ENCODE peak calls at places on chromosomes 12 and 14, in eight cellular contexts. X is fibroblast of lung, F is neural progenitor cell, A is upper lobe of right lung, V is left lung, G is K562, I is IMR-90, Z is Peyer's patch. L is an unnamed sample.
A peak's percentile ranks its signal among the peaks of the same experiment; 100 is the strongest.

GRCh38 chr14:28867571-28867970 is 101.0 kb downstream of the FOXG1 start:
- DNase-seq in V (no peak), F (no peak), I (no peak), Z (no peak), G (no peak), X (peak; percentile 19), A (no peak), L (no peak)

GRCh38 chr14:87966816-87967215 is 26.2 kb downstream of the GALC start:
- DNase-seq in Z (no peak), I (peak; percentile 38), V (no peak), A (no peak), F (no peak), G (no peak), X (peak; percentile 21), L (peak; percentile 64)

GRCh38 chr14:92719421-92719820 is 29.0 kb downstream of the LGMN start:
- DNase-seq in V (no peak), Z (no peak), I (peak; percentile 57), F (no peak), G (no peak), X (no peak), A (no peak), L (no peak)

GRCh38 chr12:77442633-77443032 is 377.3 kb upstream of the E2F7 start:
- DNase-seq in G (no peak), Z (no peak), X (peak; percentile 33), F (no peak), A (no peak), I (no peak), V (no peak), L (no peak)

GRCh38 chr14:57848786-57849185 is 17.1 kb downstream of the SLC35F4 start:
- DNase-seq in A (no peak), X (no peak), V (no peak), G (no peak), I (no peak), Z (no peak), F (no peak), L (no peak)

GRCh38 chr12:93109794-93110203 is 180.7 kb upstream of the EEA1 start:
- DNase-seq in V (no peak), Z (no peak), I (no peak), X (no peak), F (no peak), A (no peak), G (no peak), L (no peak)

GRCh38 chr12:32031109-32031508 is 71.9 kb downstream of the RESF1 start:
- DNase-seq in A (no peak), Z (no peak), F (no peak), X (peak; percentile 50), G (peak; percentile 80), V (no peak), I (no peak), L (no peak)

GRCh38 chr12:78864483-78865296 is at the start of gene SYT1:
- DNase-seq in I (peak; percentile 85), X (peak; percentile 93), V (peak; percentile 30), G (no peak), Z (peak; percentile 20), A (peak; percentile 51), F (peak; percentile 94), L (peak; percentile 83)

GRCh38 chr14:64412237-64412636 is 24.1 kb downstream of the MTHFD1 start:
- DNase-seq in F (no peak), A (no peak), X (no peak), Z (no peak), V (no peak), G (no peak), I (no peak), L (no peak)

GRCh38 chr14:22163051-22163450 is 426.0 kb downstream of the DAD1 start:
- DNase-seq in F (peak; percentile 20), G (no peak), X (no peak), V (no peak), A (no peak), I (peak; percentile 45), Z (no peak), L (no peak)

GRCh38 chr12:120350576-120351350 is 18.2 kb downstream of the MSI1 start:
- DNase-seq in G (no peak), I (no peak), Z (no peak), V (peak; percentile 67), A (peak; percentile 85), F (no peak), X (no peak), L (no peak)

GRCh38 chr12:5345534-5345933 is 86.4 kb upstream of the NTF3 start:
- DNase-seq in G (no peak), I (no peak), F (no peak), Z (no peak), A (no peak), X (no peak), V (no peak), L (peak; percentile 50)

GRCh38 chr14:93764211-93764659 is 24.1 kb downstream of the PRIMA1 start:
- DNase-seq in I (peak; percentile 20), F (no peak), G (no peak), Z (no peak), A (no peak), V (no peak), X (peak; percentile 11), L (no peak)

GRCh38 chr12:106914796-106915634 is 40.7 kb upstream of the TMEM263 start:
- DNase-seq in Z (no peak), I (no peak), G (no peak), X (no peak), A (no peak), V (no peak), F (no peak), L (no peak)

GRCh38 chr14:84273181-84273580 is 1256.8 kb upstream of the FLRT2 start:
- DNase-seq in G (no peak), I (no peak), F (no peak), A (no peak), Z (no peak), V (no peak), X (no peak), L (no peak)

GRCh38 chr12:67541625-67541991 is 106.9 kb upstream of the DYRK2 start:
- DNase-seq in X (no peak), G (no peak), I (no peak), Z (peak; percentile 36), F (no peak), A (no peak), V (no peak), L (peak; percentile 41)

GRCh38 chr14:103706551-103707328 is 8.5 kb downstream of the XRCC3 start:
- DNase-seq in I (no peak), V (no peak), X (no peak), Z (no peak), G (no peak), F (no peak), A (no peak), L (no peak)

GRCh38 chr14:62710811-62711210 is 334.4 kb downstream of the KCNH5 start:
- DNase-seq in G (no peak), Z (no peak), X (no peak), I (no peak), F (no peak), V (no peak), A (no peak), L (no peak)

GRCh38 chr14:64708148-64709004 is 4.2 kb downstream of the PLEKHG3 start:
- DNase-seq in A (no peak), V (peak; percentile 68), Z (no peak), I (peak; percentile 44), G (no peak), F (peak; percentile 59), X (peak; percentile 74), L (peak; percentile 80)

GRCh38 chr12:105382771-105383632 is 52.5 kb downstream of the C12orf75 start:
- DNase-seq in I (peak; percentile 73), X (peak; percentile 72), F (peak; percentile 72), A (no peak), Z (no peak), G (peak; percentile 62), V (no peak), L (peak; percentile 57)

GRCh38 chr14:104891664-104892500 is 26.8 kb downstream of the CEP170B start:
- DNase-seq in I (no peak), A (peak; percentile 61), G (no peak), V (no peak), Z (no peak), X (no peak), F (no peak), L (no peak)

GRCh38 chr12:122790393-122791075 is 16.2 kb downstream of the CCDC62 start:
- DNase-seq in F (no peak), I (peak; percentile 31), V (no peak), Z (no peak), G (no peak), X (peak; percentile 56), A (no peak), L (peak; percentile 81)

GRCh38 chr12:87779016-87779415 is 250.2 kb downstream of the C12orf50 start:
- DNase-seq in X (peak; percentile 69), V (no peak), A (no peak), Z (no peak), F (no peak), G (no peak), I (peak; percentile 71), L (peak; percentile 22)

GRCh38 chr14:99975190-99975589 is 90.0 kb upstream of the EVL start:
- DNase-seq in I (no peak), Z (no peak), F (no peak), X (no peak), V (no peak), A (no peak), G (no peak), L (no peak)

GRCh38 chr14:105367116-105368031 is 31.0 kb upstream of the TEX22 start:
- DNase-seq in X (no peak), I (no peak), G (no peak), Z (no peak), F (no peak), A (no peak), V (no peak), L (no peak)

GRCh38 chr12:124938606-124939427 is 24.4 kb upstream of the UBC start:
- DNase-seq in X (peak; percentile 86), G (peak; percentile 39), V (peak; percentile 71), F (peak; percentile 80), Z (peak; percentile 71), I (peak; percentile 88), A (peak; percentile 79), L (peak; percentile 85)

GRCh38 chr14:30005114-30005698 is 77.6 kb upstream of the PRKD1 start:
- DNase-seq in G (peak; percentile 6), A (no peak), I (peak; percentile 89), F (peak; percentile 53), Z (no peak), X (peak; percentile 69), V (no peak), L (peak; percentile 2)

GRCh38 chr14:77589099-77589498 is 27.3 kb downstream of the SPTLC2 start:
- DNase-seq in I (no peak), Z (no peak), G (no peak), V (no peak), A (no peak), F (no peak), X (no peak), L (no peak)
- H3K4me1 ChIP-seq in I (peaks cover 9% of the 10 kb centered on the region), Z (peaks cover 33% of the 10 kb centered on the region), G (no peaks in the 10 kb centered on the region), V (peaks cover 75% of the 10 kb centered on the region), A (peaks cover 44% of the 10 kb centered on the region), F (peaks cover 8% of the 10 kb centered on the region), X (no peaks in the 10 kb centered on the region), L (peaks cover 24% of the 10 kb centered on the region)

GRCh38 chr14:91418387-91419043 is 895 bp upstream of the CCDC88C start:
- DNase-seq in F (peak; percentile 70), I (peak; percentile 17), A (peak; percentile 86), Z (peak; percentile 87), X (peak; percentile 31), G (peak; percentile 43), V (peak; percentile 75), L (no peak)
- H3K27ac ChIP-seq in F (no peak overlapping the region), I (no peak overlapping the region), A (peak overlapping the region; percentile 30), Z (peak overlapping the region; percentile 88), X (no peak overlapping the region), G (peak overlapping the region; percentile 82), V (peak overlapping the region; percentile 85), L (no peak overlapping the region)

GRCh38 chr12:111580737-111581136 is 18.4 kb downstream of the ATXN2 start:
- DNase-seq in I (no peak), Z (no peak), G (no peak), V (no peak), F (no peak), X (no peak), A (peak; percentile 29), L (no peak)
- H3K4me1 ChIP-seq in I (peaks cover 14% of the 10 kb centered on the region), Z (peaks cover 10% of the 10 kb centered on the region), G (peaks cover 19% of the 10 kb centered on the region), V (peaks cover 20% of the 10 kb centered on the region), F (no peaks in the 10 kb centered on the region), X (peaks cover 4% of the 10 kb centered on the region), A (peaks cover 9% of the 10 kb centered on the region), L (peaks cover 9% of the 10 kb centered on the region)

GRCh38 chr12:131927110-131928079 is 1.7 kb upstream of the PUS1 start:
- DNase-seq in V (no peak), X (no peak), I (no peak), F (no peak), G (peak; percentile 14), A (peak; percentile 64), Z (no peak), L (no peak)
- H3K27ac ChIP-seq in V (no peak overlapping the region), X (no peak overlapping the region), I (no peak overlapping the region), F (no peak overlapping the region), G (peak overlapping the region; percentile 93), A (no peak overlapping the region), Z (no peak overlapping the region), L (no peak overlapping the region)